ENCODE peak calls at places on chromosome 17, in eight cellular contexts. One of them, this sample, is unnamed.
A peak's percentile ranks its signal among the peaks of the same experiment; 100 is the strongest.

GRCh38 chr17:8966926-8967325 is 1.4 kb upstream of the PIK3R5 start:
- DNase-seq in GM23248: no peak
- DNase-seq in colonic mucosa: no peak
- DNase-seq in neural progenitor cell: no peak
- DNase-seq in mesendoderm: no peak
- DNase-seq in fibroblast of lung: no peak
- DNase-seq in NT2/D1: no peak
- DNase-seq in neuronal stem cell: no peak
- DNase-seq in this sample: no peak

GRCh38 chr17:51000835-51001638 is 119.6 kb downstream of the SPAG9 start:
- DNase-seq in GM23248: peak; percentile 81
- DNase-seq in colonic mucosa: peak; percentile 22
- DNase-seq in neural progenitor cell: peak; percentile 70
- DNase-seq in mesendoderm: peak; percentile 71
- DNase-seq in fibroblast of lung: peak; percentile 66
- DNase-seq in NT2/D1: peak; percentile 15
- DNase-seq in neuronal stem cell: peak; percentile 33
- DNase-seq in this sample: peak; percentile 47

GRCh38 chr17:63621229-63621683 is 961 bp upstream of the MAP3K3 start:
- DNase-seq in GM23248: no peak
- DNase-seq in colonic mucosa: no peak
- DNase-seq in neural progenitor cell: no peak
- DNase-seq in mesendoderm: peak; percentile 95
- DNase-seq in fibroblast of lung: no peak
- DNase-seq in NT2/D1: no peak
- DNase-seq in neuronal stem cell: no peak
- DNase-seq in this sample: no peak

GRCh38 chr17:40225151-40225550 is 6.0 kb downstream of the WIPF2 start:
- DNase-seq in GM23248: no peak
- DNase-seq in colonic mucosa: no peak
- DNase-seq in neural progenitor cell: no peak
- DNase-seq in mesendoderm: no peak
- DNase-seq in fibroblast of lung: no peak
- DNase-seq in NT2/D1: no peak
- DNase-seq in neuronal stem cell: no peak
- DNase-seq in this sample: no peak

GRCh38 chr17:15470536-15470935 is 3.1 kb upstream of the CDRT4 start:
- DNase-seq in GM23248: no peak
- DNase-seq in colonic mucosa: no peak
- DNase-seq in neural progenitor cell: no peak
- DNase-seq in mesendoderm: no peak
- DNase-seq in fibroblast of lung: no peak
- DNase-seq in NT2/D1: no peak
- DNase-seq in neuronal stem cell: no peak
- DNase-seq in this sample: no peak

GRCh38 chr17:40540448-40540847 is 24.8 kb downstream of the CCR7 start:
- DNase-seq in GM23248: no peak
- DNase-seq in colonic mucosa: no peak
- DNase-seq in neural progenitor cell: no peak
- DNase-seq in mesendoderm: peak; percentile 44
- DNase-seq in fibroblast of lung: no peak
- DNase-seq in NT2/D1: no peak
- DNase-seq in neuronal stem cell: no peak
- DNase-seq in this sample: no peak

GRCh38 chr17:64356304-64356686 is 34.4 kb downstream of the PECAM1 start:
- DNase-seq in GM23248: no peak
- DNase-seq in colonic mucosa: no peak
- DNase-seq in neural progenitor cell: no peak
- DNase-seq in mesendoderm: no peak
- DNase-seq in fibroblast of lung: no peak
- DNase-seq in NT2/D1: no peak
- DNase-seq in neuronal stem cell: no peak
- DNase-seq in this sample: no peak

GRCh38 chr17:12591336-12591735 is 74.4 kb upstream of the MYOCD start:
- DNase-seq in GM23248: no peak
- DNase-seq in colonic mucosa: no peak
- DNase-seq in neural progenitor cell: peak; percentile 20
- DNase-seq in mesendoderm: peak; percentile 30
- DNase-seq in fibroblast of lung: no peak
- DNase-seq in NT2/D1: no peak
- DNase-seq in neuronal stem cell: no peak
- DNase-seq in this sample: no peak

GRCh38 chr17:47095268-47095667 is 93.8 kb downstream of the CDC27 start:
- DNase-seq in GM23248: peak; percentile 22
- DNase-seq in colonic mucosa: no peak
- DNase-seq in neural progenitor cell: no peak
- DNase-seq in mesendoderm: no peak
- DNase-seq in fibroblast of lung: peak; percentile 40
- DNase-seq in NT2/D1: no peak
- DNase-seq in neuronal stem cell: no peak
- DNase-seq in this sample: no peak

GRCh38 chr17:63516910-63517824 is 6.0 kb upstream of the KCNH6 start:
- DNase-seq in GM23248: peak; percentile 80
- DNase-seq in colonic mucosa: no peak
- DNase-seq in neural progenitor cell: no peak
- DNase-seq in mesendoderm: peak; percentile 41
- DNase-seq in fibroblast of lung: peak; percentile 77
- DNase-seq in NT2/D1: no peak
- DNase-seq in neuronal stem cell: no peak
- DNase-seq in this sample: no peak

GRCh38 chr17:39845052-39845976 is 18.8 kb downstream of the IKZF3 start:
- DNase-seq in GM23248: no peak
- DNase-seq in colonic mucosa: no peak
- DNase-seq in neural progenitor cell: no peak
- DNase-seq in mesendoderm: no peak
- DNase-seq in fibroblast of lung: no peak
- DNase-seq in NT2/D1: no peak
- DNase-seq in neuronal stem cell: no peak
- DNase-seq in this sample: no peak

GRCh38 chr17:63610854-63611253 is 10.2 kb downstream of the TACO1 start:
- DNase-seq in GM23248: no peak
- DNase-seq in colonic mucosa: no peak
- DNase-seq in neural progenitor cell: no peak
- DNase-seq in mesendoderm: no peak
- DNase-seq in fibroblast of lung: no peak
- DNase-seq in NT2/D1: no peak
- DNase-seq in neuronal stem cell: no peak
- DNase-seq in this sample: no peak

DNA sequence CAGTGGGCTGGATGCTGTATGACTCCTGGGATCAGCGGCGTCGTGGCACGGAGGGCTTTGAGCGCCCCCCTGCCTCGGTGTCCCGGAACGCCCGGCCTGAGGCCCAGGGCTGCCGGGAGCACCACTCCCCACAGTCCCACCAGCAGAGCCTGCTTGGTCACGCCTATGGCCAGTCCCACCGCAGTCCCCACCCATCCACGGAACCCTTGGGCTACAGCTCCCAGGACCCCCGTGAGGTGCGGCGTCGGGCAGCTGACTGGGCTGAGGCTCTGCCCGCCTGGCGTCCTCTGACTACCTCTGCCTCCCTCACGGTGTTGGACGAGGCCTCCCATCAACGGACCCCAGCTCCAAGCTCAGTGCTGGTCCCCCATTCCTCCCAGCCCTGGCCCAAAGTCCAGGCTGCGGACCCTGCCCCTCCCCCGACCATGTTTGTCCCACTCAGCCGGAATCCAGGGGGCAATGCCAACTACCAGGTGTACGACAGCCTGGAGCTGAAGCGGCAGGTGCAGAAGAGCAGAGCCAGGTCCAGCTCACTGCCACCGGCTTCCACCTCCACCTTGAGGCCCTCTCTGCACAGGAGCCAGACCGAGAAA is 1.6 kb downstream of the SPEM2 start:
- DNase-seq in GM23248: no peak
- DNase-seq in colonic mucosa: no peak
- DNase-seq in neural progenitor cell: no peak
- DNase-seq in mesendoderm: no peak
- DNase-seq in fibroblast of lung: no peak
- DNase-seq in NT2/D1: no peak
- DNase-seq in neuronal stem cell: no peak
- DNase-seq in this sample: no peak
- H3K9ac ChIP-seq in GM23248: no peak overlapping the region
- H3K9ac ChIP-seq in colonic mucosa: no peak overlapping the region
- H3K9ac ChIP-seq in neural progenitor cell: no peak overlapping the region
- H3K9ac ChIP-seq in mesendoderm: no peak overlapping the region
- H3K9ac ChIP-seq in fibroblast of lung: no peak overlapping the region
- H3K9ac ChIP-seq in NT2/D1: no peak overlapping the region
- H3K9ac ChIP-seq in neuronal stem cell: no peak overlapping the region
- H3K9ac ChIP-seq in this sample: no peak overlapping the region

DNA sequence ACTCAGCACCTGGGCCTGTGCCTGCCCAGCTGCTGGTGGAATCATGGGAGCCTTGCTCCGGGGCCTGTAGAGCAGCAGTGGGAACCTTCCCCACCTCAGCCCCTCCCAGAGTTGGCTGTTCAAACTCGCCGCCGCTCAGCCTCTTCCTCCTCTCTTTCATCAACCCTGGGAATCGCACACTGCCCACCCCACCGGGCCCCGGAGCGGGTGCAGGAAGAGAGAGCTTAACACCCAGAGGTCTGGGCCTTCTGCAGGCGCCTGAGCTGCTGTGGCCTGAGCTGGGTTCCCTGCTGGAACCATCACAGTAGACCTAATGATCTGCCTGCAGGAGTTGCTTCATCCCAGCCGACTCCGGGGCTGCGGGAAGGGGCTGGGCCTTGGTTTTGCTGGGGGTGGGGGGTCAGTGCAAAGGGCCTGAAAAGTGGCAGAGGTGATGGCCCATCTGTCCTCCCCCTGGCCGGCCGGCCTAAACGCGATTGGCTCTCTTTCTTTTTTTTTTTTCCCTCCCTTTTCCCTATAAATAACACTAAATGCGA is 313.9 kb downstream of the SEC14L1 start:
- DNase-seq in GM23248: no peak
- DNase-seq in colonic mucosa: no peak
- DNase-seq in neural progenitor cell: no peak
- DNase-seq in mesendoderm: peak; percentile 40
- DNase-seq in fibroblast of lung: no peak
- DNase-seq in NT2/D1: no peak
- DNase-seq in neuronal stem cell: no peak
- DNase-seq in this sample: no peak
- H3K9ac ChIP-seq in GM23248: no peak overlapping the region
- H3K9ac ChIP-seq in colonic mucosa: peak overlapping the region; percentile 67
- H3K9ac ChIP-seq in neural progenitor cell: no peak overlapping the region
- H3K9ac ChIP-seq in mesendoderm: peak overlapping the region; percentile 23
- H3K9ac ChIP-seq in fibroblast of lung: peak overlapping the region; percentile 59
- H3K9ac ChIP-seq in NT2/D1: no peak overlapping the region
- H3K9ac ChIP-seq in neuronal stem cell: no peak overlapping the region
- H3K9ac ChIP-seq in this sample: no peak overlapping the region

GRCh38 chr17:72588561-72588960 is 467.7 kb downstream of the SOX9 start:
- DNase-seq in GM23248: no peak
- DNase-seq in colonic mucosa: peak; percentile 27
- DNase-seq in neural progenitor cell: no peak
- DNase-seq in mesendoderm: no peak
- DNase-seq in fibroblast of lung: no peak
- DNase-seq in NT2/D1: no peak
- DNase-seq in neuronal stem cell: no peak
- DNase-seq in this sample: no peak

GRCh38 chr17:72587156-72587555 is 466.3 kb downstream of the SOX9 start:
- DNase-seq in GM23248: peak; percentile 29
- DNase-seq in colonic mucosa: no peak
- DNase-seq in neural progenitor cell: no peak
- DNase-seq in mesendoderm: no peak
- DNase-seq in fibroblast of lung: peak; percentile 68
- DNase-seq in NT2/D1: no peak
- DNase-seq in neuronal stem cell: no peak
- DNase-seq in this sample: no peak

GRCh38 chr17:72590382-72590781 is 469.6 kb downstream of the SOX9 start:
- DNase-seq in GM23248: peak; percentile 92
- DNase-seq in colonic mucosa: no peak
- DNase-seq in neural progenitor cell: no peak
- DNase-seq in mesendoderm: no peak
- DNase-seq in fibroblast of lung: peak; percentile 80
- DNase-seq in NT2/D1: no peak
- DNase-seq in neuronal stem cell: no peak
- DNase-seq in this sample: no peak

GRCh38 chr17:72587773-72588511 is 467.1 kb downstream of the SOX9 start:
- DNase-seq in GM23248: no peak
- DNase-seq in colonic mucosa: peak; percentile 59
- DNase-seq in neural progenitor cell: no peak
- DNase-seq in mesendoderm: no peak
- DNase-seq in fibroblast of lung: peak; percentile 68
- DNase-seq in NT2/D1: no peak
- DNase-seq in neuronal stem cell: no peak
- DNase-seq in this sample: no peak

DNA sequence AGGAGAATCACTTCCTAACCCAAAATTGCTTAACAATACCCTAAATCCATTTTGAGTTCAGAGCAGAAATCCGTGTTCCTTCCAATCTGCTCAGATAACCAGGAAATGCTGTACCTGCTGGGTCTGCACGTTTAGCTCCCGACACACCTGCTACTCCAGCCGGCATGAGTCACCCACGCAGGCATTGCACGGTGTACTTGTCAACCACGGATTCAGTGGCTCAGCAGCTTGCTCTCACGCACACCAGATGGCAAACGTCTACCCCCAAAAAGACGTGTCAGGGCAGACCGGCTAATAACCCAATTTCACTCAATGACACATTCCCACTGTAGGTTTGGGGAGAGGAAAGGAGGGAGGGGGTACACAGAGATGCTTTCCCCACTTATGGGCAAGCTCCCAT is 468.1 kb downstream of the SOX9 start:
- DNase-seq in GM23248: no peak
- DNase-seq in colonic mucosa: peak; percentile 80
- DNase-seq in neural progenitor cell: no peak
- DNase-seq in mesendoderm: no peak
- DNase-seq in fibroblast of lung: peak; percentile 92
- DNase-seq in NT2/D1: no peak
- DNase-seq in neuronal stem cell: no peak
- DNase-seq in this sample: no peak
- H3K9ac ChIP-seq in GM23248: no peak overlapping the region
- H3K9ac ChIP-seq in colonic mucosa: no peak overlapping the region
- H3K9ac ChIP-seq in neural progenitor cell: no peak overlapping the region
- H3K9ac ChIP-seq in mesendoderm: no peak overlapping the region
- H3K9ac ChIP-seq in fibroblast of lung: no peak overlapping the region
- H3K9ac ChIP-seq in NT2/D1: no peak overlapping the region
- H3K9ac ChIP-seq in neuronal stem cell: no peak overlapping the region
- H3K9ac ChIP-seq in this sample: no peak overlapping the region

GRCh38 chr17:41909088-41909487 is 9.7 kb downstream of the ACLY start:
- DNase-seq in GM23248: no peak
- DNase-seq in colonic mucosa: no peak
- DNase-seq in neural progenitor cell: no peak
- DNase-seq in mesendoderm: no peak
- DNase-seq in fibroblast of lung: no peak
- DNase-seq in NT2/D1: no peak
- DNase-seq in neuronal stem cell: no peak
- DNase-seq in this sample: no peak

GRCh38 chr17:41913798-41914197 is 5.0 kb downstream of the ACLY start:
- DNase-seq in GM23248: no peak
- DNase-seq in colonic mucosa: no peak
- DNase-seq in neural progenitor cell: no peak
- DNase-seq in mesendoderm: peak; percentile 96
- DNase-seq in fibroblast of lung: no peak
- DNase-seq in NT2/D1: no peak
- DNase-seq in neuronal stem cell: no peak
- DNase-seq in this sample: no peak

GRCh38 chr17:41912925-41913324 is 5.8 kb downstream of the ACLY start:
- DNase-seq in GM23248: no peak
- DNase-seq in colonic mucosa: no peak
- DNase-seq in neural progenitor cell: no peak
- DNase-seq in mesendoderm: peak; percentile 58
- DNase-seq in fibroblast of lung: no peak
- DNase-seq in NT2/D1: no peak
- DNase-seq in neuronal stem cell: no peak
- DNase-seq in this sample: no peak

GRCh38 chr17:41907633-41908539 is 10.9 kb downstream of the ACLY start:
- DNase-seq in GM23248: peak; percentile 44
- DNase-seq in colonic mucosa: peak; percentile 49
- DNase-seq in neural progenitor cell: no peak
- DNase-seq in mesendoderm: no peak
- DNase-seq in fibroblast of lung: peak; percentile 44
- DNase-seq in NT2/D1: no peak
- DNase-seq in neuronal stem cell: no peak
- DNase-seq in this sample: no peak

GRCh38 chr17:41910701-41911391 is 7.9 kb downstream of the ACLY start:
- DNase-seq in GM23248: peak; percentile 99
- DNase-seq in colonic mucosa: no peak
- DNase-seq in neural progenitor cell: no peak
- DNase-seq in mesendoderm: no peak
- DNase-seq in fibroblast of lung: peak; percentile 100
- DNase-seq in NT2/D1: no peak
- DNase-seq in neuronal stem cell: no peak
- DNase-seq in this sample: no peak
- H3K9ac ChIP-seq in GM23248: peak overlapping the region; percentile 59
- H3K9ac ChIP-seq in colonic mucosa: no peak overlapping the region
- H3K9ac ChIP-seq in neural progenitor cell: no peak overlapping the region
- H3K9ac ChIP-seq in mesendoderm: no peak overlapping the region
- H3K9ac ChIP-seq in fibroblast of lung: no peak overlapping the region
- H3K9ac ChIP-seq in NT2/D1: no peak overlapping the region
- H3K9ac ChIP-seq in neuronal stem cell: no peak overlapping the region
- H3K9ac ChIP-seq in this sample: no peak overlapping the region

This sample was measured in SK-N-MC.